ENCODE peak calls at places on chromosomes 7 and 10, in six cellular contexts. One of them, this sample, is unnamed.

GRCh38 chr7:16978358-16979244 is 96.8 kb upstream of the AGR3 start:
- DNase-seq in heart left ventricle: no peak
- DNase-seq in right lobe of liver: no peak
- DNase-seq in CD8-positive, alpha-beta T cell: no peak
- DNase-seq in H9: no peak
- DNase-seq in suprapubic skin: no peak
- DNase-seq in this sample: no peak

GRCh38 chr7:92639213-92639896 is 49.2 kb upstream of the FAM133B start:
- DNase-seq in heart left ventricle: no peak
- DNase-seq in right lobe of liver: no peak
- DNase-seq in CD8-positive, alpha-beta T cell: no peak
- DNase-seq in H9: no peak
- DNase-seq in suprapubic skin: no peak
- DNase-seq in this sample: no peak

GRCh38 chr10:44234471-44234850 is 150.4 kb downstream of the CXCL12 start:
- DNase-seq in heart left ventricle: no peak
- DNase-seq in right lobe of liver: no peak
- DNase-seq in CD8-positive, alpha-beta T cell: no peak
- DNase-seq in H9: peak
- DNase-seq in suprapubic skin: no peak
- DNase-seq in this sample: no peak

GRCh38 chr10:61933857-61934559 is 32.5 kb downstream of the ARID5B start:
- DNase-seq in heart left ventricle: no peak
- DNase-seq in right lobe of liver: no peak
- DNase-seq in CD8-positive, alpha-beta T cell: no peak
- DNase-seq in H9: no peak
- DNase-seq in suprapubic skin: no peak
- DNase-seq in this sample: no peak

GRCh38 chr10:132696204-132696603 is 89.7 kb downstream of the NKX6-2 start:
- DNase-seq in heart left ventricle: no peak
- DNase-seq in right lobe of liver: no peak
- DNase-seq in CD8-positive, alpha-beta T cell: no peak
- DNase-seq in H9: no peak
- DNase-seq in suprapubic skin: peak
- DNase-seq in this sample: peak

GRCh38 chr10:122639801-122640200 is 59.8 kb downstream of the C10orf120 start:
- DNase-seq in heart left ventricle: no peak
- DNase-seq in right lobe of liver: no peak
- DNase-seq in CD8-positive, alpha-beta T cell: no peak
- DNase-seq in H9: no peak
- DNase-seq in suprapubic skin: no peak
- DNase-seq in this sample: peak

GRCh38 chr7:114652041-114652440 is 237.4 kb downstream of the FOXP2 start:
- DNase-seq in heart left ventricle: no peak
- DNase-seq in right lobe of liver: no peak
- DNase-seq in CD8-positive, alpha-beta T cell: no peak
- DNase-seq in H9: no peak
- DNase-seq in suprapubic skin: no peak
- DNase-seq in this sample: no peak

GRCh38 chr7:71348751-71349415 is 216.9 kb downstream of the GALNT17 start:
- DNase-seq in heart left ventricle: no peak
- DNase-seq in right lobe of liver: no peak
- DNase-seq in CD8-positive, alpha-beta T cell: no peak
- DNase-seq in H9: no peak
- DNase-seq in suprapubic skin: no peak
- DNase-seq in this sample: no peak

GRCh38 chr10:121926669-121927360 is 1.0 kb downstream of the ATE1 start:
- DNase-seq in heart left ventricle: no peak
- DNase-seq in right lobe of liver: no peak
- DNase-seq in CD8-positive, alpha-beta T cell: no peak
- DNase-seq in H9: no peak
- DNase-seq in suprapubic skin: no peak
- DNase-seq in this sample: no peak

GRCh38 chr7:50824882-50825281 is 42.2 kb upstream of the GRB10 start:
- DNase-seq in heart left ventricle: no peak
- DNase-seq in right lobe of liver: no peak
- DNase-seq in CD8-positive, alpha-beta T cell: no peak
- DNase-seq in H9: no peak
- DNase-seq in suprapubic skin: peak
- DNase-seq in this sample: no peak

GRCh38 chr7:50828801-50829200 is 46.1 kb upstream of the GRB10 start:
- DNase-seq in heart left ventricle: no peak
- DNase-seq in right lobe of liver: no peak
- DNase-seq in CD8-positive, alpha-beta T cell: no peak
- DNase-seq in H9: no peak
- DNase-seq in suprapubic skin: no peak
- DNase-seq in this sample: no peak

GRCh38 chr7:50822716-50823115 is 40.0 kb upstream of the GRB10 start:
- DNase-seq in heart left ventricle: no peak
- DNase-seq in right lobe of liver: no peak
- DNase-seq in CD8-positive, alpha-beta T cell: no peak
- DNase-seq in H9: no peak
- DNase-seq in suprapubic skin: no peak
- DNase-seq in this sample: no peak

GRCh38 chr7:50826371-50827172 is 43.9 kb upstream of the GRB10 start:
- DNase-seq in heart left ventricle: no peak
- DNase-seq in right lobe of liver: no peak
- DNase-seq in CD8-positive, alpha-beta T cell: no peak
- DNase-seq in H9: no peak
- DNase-seq in suprapubic skin: no peak
- DNase-seq in this sample: no peak

GRCh38 chr7:50827281-50827680 is 44.6 kb upstream of the GRB10 start:
- DNase-seq in heart left ventricle: no peak
- DNase-seq in right lobe of liver: no peak
- DNase-seq in CD8-positive, alpha-beta T cell: no peak
- DNase-seq in H9: no peak
- DNase-seq in suprapubic skin: no peak
- DNase-seq in this sample: no peak
- TF ChIP-seq CTCF in heart left ventricle: no peak
- TF ChIP-seq CTCF in right lobe of liver: no peak
- TF ChIP-seq CTCF in CD8-positive, alpha-beta T cell: no peak
- TF ChIP-seq CTCF in H9: no peak
- TF ChIP-seq CTCF in suprapubic skin: no peak
- TF ChIP-seq CTCF in this sample: no peak

DNA sequence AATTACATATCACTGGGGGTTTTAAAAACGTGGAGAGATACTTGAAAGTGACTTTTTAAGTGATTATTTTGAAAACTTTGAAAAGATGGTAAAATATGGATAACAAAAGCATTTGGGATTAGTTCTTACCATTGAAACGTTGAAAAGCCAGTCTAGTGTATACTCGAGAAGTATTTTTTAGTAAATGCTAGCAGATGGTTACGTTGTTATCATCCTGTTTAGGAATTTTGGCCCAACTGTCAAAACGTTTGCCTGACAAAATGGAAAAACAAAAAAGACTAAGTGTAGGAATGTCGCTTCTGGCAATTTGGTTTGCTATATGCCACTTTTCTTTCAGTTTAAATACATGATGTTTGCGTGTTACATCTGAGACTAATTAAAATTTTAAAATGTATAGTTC is 1.2 kb downstream of the RBM33 start:
- DNase-seq in heart left ventricle: no peak
- DNase-seq in right lobe of liver: no peak
- DNase-seq in CD8-positive, alpha-beta T cell: no peak
- DNase-seq in H9: no peak
- DNase-seq in suprapubic skin: no peak
- DNase-seq in this sample: no peak
- H3K27ac ChIP-seq in heart left ventricle: peak
- H3K27ac ChIP-seq in right lobe of liver: peak
- H3K27ac ChIP-seq in CD8-positive, alpha-beta T cell: no peak
- H3K27ac ChIP-seq in H9: no peak
- H3K27ac ChIP-seq in suprapubic skin: no peak
- H3K27ac ChIP-seq in this sample: peak

GRCh38 chr7:73578342-73579124 is at the start of gene TBL2:
- DNase-seq in heart left ventricle: peak
- DNase-seq in right lobe of liver: peak
- DNase-seq in CD8-positive, alpha-beta T cell: peak
- DNase-seq in H9: peak
- DNase-seq in suprapubic skin: peak
- DNase-seq in this sample: peak
- TF ChIP-seq CTCF in heart left ventricle: no peak
- TF ChIP-seq CTCF in right lobe of liver: no peak
- TF ChIP-seq CTCF in CD8-positive, alpha-beta T cell: no peak
- TF ChIP-seq CTCF in H9: peak
- TF ChIP-seq CTCF in suprapubic skin: peak
- TF ChIP-seq CTCF in this sample: peak

GRCh38 chr7:4613855-4614548 is 68.1 kb upstream of the FOXK1 start:
- DNase-seq in heart left ventricle: peak
- DNase-seq in right lobe of liver: no peak
- DNase-seq in CD8-positive, alpha-beta T cell: no peak
- DNase-seq in H9: no peak
- DNase-seq in suprapubic skin: no peak
- DNase-seq in this sample: no peak
- H3K27ac ChIP-seq in heart left ventricle: peak
- H3K27ac ChIP-seq in right lobe of liver: peak
- H3K27ac ChIP-seq in CD8-positive, alpha-beta T cell: no peak
- H3K27ac ChIP-seq in H9: no peak
- H3K27ac ChIP-seq in suprapubic skin: peak
- H3K27ac ChIP-seq in this sample: peak

DNA sequence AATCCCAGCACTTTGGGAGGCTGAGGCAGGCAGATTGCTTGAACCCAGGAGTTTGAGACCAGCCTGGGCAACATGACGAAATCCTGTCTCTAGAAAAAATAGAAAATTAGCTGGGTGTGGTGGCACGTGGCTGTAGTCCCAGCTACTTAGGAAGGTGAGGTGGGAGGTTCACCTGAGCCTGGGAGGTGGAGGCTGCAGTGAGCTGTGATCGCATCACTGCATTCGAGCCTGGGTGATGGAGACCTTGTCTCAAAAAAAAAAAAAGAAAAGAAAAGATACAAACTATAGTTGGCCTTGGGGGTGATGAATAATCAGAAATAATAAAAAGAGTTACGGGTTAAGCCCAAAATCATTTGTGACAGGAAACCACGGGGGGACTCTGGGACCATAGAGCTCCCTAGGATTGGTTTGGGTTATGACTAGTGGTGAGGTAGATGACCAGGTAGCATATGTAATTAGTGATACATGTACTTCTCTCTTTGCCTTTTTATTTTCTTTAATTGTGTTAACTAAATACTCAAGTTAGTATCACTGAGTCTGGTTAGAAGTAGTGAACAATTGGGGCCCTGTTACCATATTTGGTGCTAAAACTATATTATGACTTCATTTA is 10.4 kb upstream of the ASCC1 start:
- DNase-seq in heart left ventricle: no peak
- DNase-seq in right lobe of liver: no peak
- DNase-seq in CD8-positive, alpha-beta T cell: no peak
- DNase-seq in H9: no peak
- DNase-seq in suprapubic skin: peak
- DNase-seq in this sample: no peak
- TF ChIP-seq CTCF in heart left ventricle: no peak
- TF ChIP-seq CTCF in right lobe of liver: no peak
- TF ChIP-seq CTCF in CD8-positive, alpha-beta T cell: no peak
- TF ChIP-seq CTCF in H9: no peak
- TF ChIP-seq CTCF in suprapubic skin: no peak
- TF ChIP-seq CTCF in this sample: no peak

GRCh38 chr10:125093199-125093841 is 67.0 kb downstream of the CTBP2 start:
- DNase-seq in heart left ventricle: no peak
- DNase-seq in right lobe of liver: no peak
- DNase-seq in CD8-positive, alpha-beta T cell: no peak
- DNase-seq in H9: no peak
- DNase-seq in suprapubic skin: no peak
- DNase-seq in this sample: peak
- H3K27ac ChIP-seq in heart left ventricle: peak
- H3K27ac ChIP-seq in right lobe of liver: no peak
- H3K27ac ChIP-seq in CD8-positive, alpha-beta T cell: no peak
- H3K27ac ChIP-seq in H9: no peak
- H3K27ac ChIP-seq in suprapubic skin: peak
- H3K27ac ChIP-seq in this sample: peak

GRCh38 chr7:117673839-117674238 is 194.0 kb downstream of the CFTR start:
- DNase-seq in heart left ventricle: no peak
- DNase-seq in right lobe of liver: no peak
- DNase-seq in CD8-positive, alpha-beta T cell: no peak
- DNase-seq in H9: no peak
- DNase-seq in suprapubic skin: no peak
- DNase-seq in this sample: no peak
- TF ChIP-seq CTCF in heart left ventricle: no peak
- TF ChIP-seq CTCF in right lobe of liver: peak
- TF ChIP-seq CTCF in CD8-positive, alpha-beta T cell: no peak
- TF ChIP-seq CTCF in H9: peak
- TF ChIP-seq CTCF in suprapubic skin: no peak
- TF ChIP-seq CTCF in this sample: peak

DNA sequence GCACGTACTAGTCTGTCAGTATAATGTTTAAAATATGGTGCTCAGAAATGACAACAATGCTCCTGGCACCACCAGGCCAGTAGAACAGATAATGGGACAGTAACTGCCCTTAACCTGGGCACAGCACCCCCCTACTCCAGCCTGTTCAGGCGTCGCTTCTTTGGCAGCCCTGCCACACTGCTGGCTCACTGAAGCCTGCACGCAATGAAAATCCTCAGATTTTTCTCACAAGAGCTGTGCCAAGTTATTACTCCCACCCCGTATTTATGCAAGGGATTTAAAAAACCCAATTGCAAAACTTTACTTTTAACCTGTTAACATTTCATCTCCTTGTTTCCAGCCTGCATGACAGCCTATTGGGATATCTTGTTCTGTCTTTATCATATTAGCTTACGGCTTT is 56.6 kb upstream of the LAMB1 start:
- DNase-seq in heart left ventricle: no peak
- DNase-seq in right lobe of liver: no peak
- DNase-seq in CD8-positive, alpha-beta T cell: no peak
- DNase-seq in H9: no peak
- DNase-seq in suprapubic skin: no peak
- DNase-seq in this sample: no peak
- H3K27ac ChIP-seq in heart left ventricle: no peak
- H3K27ac ChIP-seq in right lobe of liver: no peak
- H3K27ac ChIP-seq in CD8-positive, alpha-beta T cell: no peak
- H3K27ac ChIP-seq in H9: no peak
- H3K27ac ChIP-seq in suprapubic skin: no peak
- H3K27ac ChIP-seq in this sample: no peak